ENCODE peak calls at places on chromosomes 16 and 17, in four cellular contexts. One of them, this sample, is unnamed.

GRCh38 chr16:29232811-29233704 is 173.5 kb downstream of the NPIPB11 start:
- DNase-seq in A549: no peak
- DNase-seq in MM.1S: no peak
- DNase-seq in IMR-90: no peak
- DNase-seq in this sample: no peak

GRCh38 chr16:11224096-11224893 is 31.7 kb downstream of the SOCS1 start:
- DNase-seq in MM.1S: no peak
- DNase-seq in A549: no peak
- DNase-seq in IMR-90: no peak
- DNase-seq in this sample: peak

GRCh38 chr16:8936421-8936820 is 27.3 kb downstream of the USP7 start:
- DNase-seq in IMR-90: peak
- DNase-seq in MM.1S: peak
- DNase-seq in A549: peak
- DNase-seq in this sample: peak

GRCh38 chr17:42182927-42183734 is 2.1 kb downstream of the HCRT start:
- DNase-seq in A549: peak
- DNase-seq in MM.1S: no peak
- DNase-seq in IMR-90: peak
- DNase-seq in this sample: no peak

GRCh38 chr16:27231692-27232060 is 28.4 kb downstream of the KDM8 start:
- DNase-seq in A549: no peak
- DNase-seq in MM.1S: no peak
- DNase-seq in IMR-90: no peak
- DNase-seq in this sample: no peak

GRCh38 chr17:49993423-49994037 is 1.5 kb downstream of the DLX3 start:
- DNase-seq in A549: no peak
- DNase-seq in MM.1S: no peak
- DNase-seq in IMR-90: no peak
- DNase-seq in this sample: peak

GRCh38 chr17:47694818-47695663 is 1.1 kb downstream of the TBKBP1 start:
- DNase-seq in A549: no peak
- DNase-seq in IMR-90: peak
- DNase-seq in MM.1S: no peak
- DNase-seq in this sample: no peak

GRCh38 chr16:9275816-9276354 is 184.4 kb downstream of the HAPSTR1 start:
- DNase-seq in A549: no peak
- DNase-seq in IMR-90: no peak
- DNase-seq in MM.1S: no peak
- DNase-seq in this sample: no peak

GRCh38 chr16:71255721-71256120 is 25.2 kb upstream of the HYDIN start:
- DNase-seq in A549: no peak
- DNase-seq in IMR-90: no peak
- DNase-seq in MM.1S: no peak
- DNase-seq in this sample: no peak

GRCh38 chr16:559411-560207 is 585 bp upstream of the PRR35 start:
- DNase-seq in IMR-90: no peak
- DNase-seq in MM.1S: no peak
- DNase-seq in A549: no peak
- DNase-seq in this sample: no peak
- H3K4me3 ChIP-seq in IMR-90: no peak
- H3K4me3 ChIP-seq in MM.1S: no peak
- H3K4me3 ChIP-seq in A549: peak
- H3K4me3 ChIP-seq in this sample: no peak

DNA sequence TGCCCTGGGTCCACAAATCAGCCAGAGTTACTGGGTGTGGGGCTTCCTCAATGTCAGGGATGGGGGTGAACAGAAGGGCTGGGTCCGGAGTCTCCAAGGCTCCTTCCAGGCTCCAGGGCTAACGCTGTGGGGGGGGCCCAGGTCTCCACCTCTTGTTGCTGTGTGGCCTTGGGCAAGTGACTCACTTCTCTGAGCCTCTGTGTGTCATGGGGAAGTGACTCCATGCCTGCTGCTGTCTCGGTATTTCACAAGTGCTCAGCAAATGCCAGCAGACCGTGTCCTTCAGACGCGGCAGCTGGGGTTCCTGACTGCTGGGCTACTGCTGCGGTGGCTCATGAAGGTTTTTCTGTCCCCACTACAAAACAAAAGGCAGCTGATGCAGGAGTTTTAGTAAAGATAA is 26.6 kb downstream of the JPH3 start:
- DNase-seq in A549: peak
- DNase-seq in MM.1S: no peak
- DNase-seq in IMR-90: peak
- DNase-seq in this sample: peak
- TF ChIP-seq CTCF in A549: no peak
- TF ChIP-seq CTCF in MM.1S: no peak
- TF ChIP-seq CTCF in IMR-90: no peak
- TF ChIP-seq CTCF in this sample: no peak

GRCh38 chr17:400257-400656 is 47.6 kb upstream of the RPH3AL start:
- DNase-seq in MM.1S: no peak
- DNase-seq in IMR-90: no peak
- DNase-seq in A549: no peak
- DNase-seq in this sample: no peak
- H3K4me3 ChIP-seq in MM.1S: no peak
- H3K4me3 ChIP-seq in IMR-90: no peak
- H3K4me3 ChIP-seq in A549: no peak
- H3K4me3 ChIP-seq in this sample: no peak

DNA sequence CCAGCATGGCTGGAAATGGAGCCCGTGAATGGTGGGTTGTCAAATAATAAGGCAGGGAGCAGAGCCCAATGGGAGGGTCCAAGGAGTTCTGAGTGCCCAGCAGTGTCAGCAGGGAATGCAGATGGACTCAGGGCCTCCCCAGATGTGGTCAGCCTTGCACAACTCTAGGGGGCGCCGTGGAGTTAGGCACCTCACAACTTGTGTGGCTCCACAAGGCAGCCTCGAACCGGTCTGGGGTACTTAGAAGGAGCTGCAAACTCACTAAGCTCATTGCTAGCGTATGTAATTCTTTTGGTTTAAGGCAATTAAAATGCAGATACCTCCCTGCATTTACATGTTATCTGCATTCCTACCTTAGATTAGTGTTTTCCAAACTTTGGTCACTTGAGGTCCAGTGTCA is 18.1 kb downstream of the IRF8 start:
- DNase-seq in IMR-90: no peak
- DNase-seq in A549: no peak
- DNase-seq in MM.1S: no peak
- DNase-seq in this sample: no peak
- TF ChIP-seq CTCF in IMR-90: no peak
- TF ChIP-seq CTCF in A549: no peak
- TF ChIP-seq CTCF in MM.1S: no peak
- TF ChIP-seq CTCF in this sample: peak

DNA sequence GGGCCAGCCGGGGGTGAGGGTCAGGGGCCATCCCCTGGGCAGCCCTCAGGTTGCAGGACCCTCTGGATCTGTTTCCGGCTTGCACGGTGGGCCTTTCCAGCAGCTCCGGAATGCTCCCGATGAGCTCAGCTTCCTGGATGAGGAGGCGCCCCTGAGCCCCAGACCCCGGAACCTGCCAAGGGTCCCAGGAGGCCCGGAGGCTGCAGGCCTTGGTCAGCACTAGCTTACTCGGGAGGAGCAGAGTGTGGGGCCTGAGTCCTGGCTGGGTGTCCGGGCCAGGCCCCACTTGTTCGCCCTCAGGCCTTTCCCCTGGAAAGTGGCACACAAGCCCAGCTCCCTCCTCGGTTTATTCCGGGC is 7.6 kb upstream of the C1QTNF8 start:
- DNase-seq in IMR-90: no peak
- DNase-seq in A549: no peak
- DNase-seq in MM.1S: no peak
- DNase-seq in this sample: no peak
- H3K4me3 ChIP-seq in IMR-90: no peak
- H3K4me3 ChIP-seq in A549: no peak
- H3K4me3 ChIP-seq in MM.1S: no peak
- H3K4me3 ChIP-seq in this sample: no peak

DNA sequence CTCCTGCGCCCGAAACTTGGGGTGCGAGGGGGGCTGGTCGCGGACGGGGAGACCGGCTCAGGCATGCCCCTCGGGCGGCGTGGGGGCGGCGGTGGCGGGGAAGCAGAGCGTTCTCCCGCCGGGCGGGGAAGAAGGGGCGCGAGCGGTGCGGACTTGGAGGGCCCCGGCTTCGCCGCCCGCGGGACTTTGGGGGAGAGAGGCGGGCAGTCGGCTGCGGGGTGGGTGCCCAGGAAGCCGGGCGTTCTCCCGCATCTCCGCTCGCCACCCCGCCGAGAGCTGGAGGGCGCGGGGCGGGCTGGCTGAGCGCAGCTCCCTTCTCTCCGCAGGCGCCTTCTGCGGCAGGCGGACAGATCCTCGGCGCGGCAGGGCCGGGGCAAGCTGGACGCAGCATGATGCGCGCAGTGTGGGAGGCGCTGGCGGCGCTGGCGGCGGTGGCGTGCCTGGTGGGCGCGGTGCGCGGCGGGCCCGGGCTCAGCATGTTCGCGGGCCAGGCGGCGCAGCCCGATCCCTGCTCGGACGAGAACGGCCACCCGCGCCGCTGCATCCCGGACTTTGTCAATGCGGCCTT is 759 bp downstream of the NTN1 start:
- DNase-seq in IMR-90: peak
- DNase-seq in MM.1S: no peak
- DNase-seq in A549: no peak
- DNase-seq in this sample: peak
- TF ChIP-seq CTCF in IMR-90: no peak
- TF ChIP-seq CTCF in MM.1S: no peak
- TF ChIP-seq CTCF in A549: no peak
- TF ChIP-seq CTCF in this sample: no peak

GRCh38 chr17:8829036-8829941 is 30.1 kb upstream of the MFSD6L start:
- DNase-seq in MM.1S: no peak
- DNase-seq in A549: no peak
- DNase-seq in IMR-90: no peak
- DNase-seq in this sample: no peak
- H3K4me3 ChIP-seq in MM.1S: no peak
- H3K4me3 ChIP-seq in A549: no peak
- H3K4me3 ChIP-seq in IMR-90: no peak
- H3K4me3 ChIP-seq in this sample: no peak

GRCh38 chr16:84175351-84176081 is 11.3 kb downstream of the TAF1C start:
- DNase-seq in IMR-90: peak
- DNase-seq in A549: no peak
- DNase-seq in MM.1S: peak
- DNase-seq in this sample: peak
- TF ChIP-seq CTCF in IMR-90: peak
- TF ChIP-seq CTCF in A549: peak
- TF ChIP-seq CTCF in MM.1S: peak
- TF ChIP-seq CTCF in this sample: peak

DNA sequence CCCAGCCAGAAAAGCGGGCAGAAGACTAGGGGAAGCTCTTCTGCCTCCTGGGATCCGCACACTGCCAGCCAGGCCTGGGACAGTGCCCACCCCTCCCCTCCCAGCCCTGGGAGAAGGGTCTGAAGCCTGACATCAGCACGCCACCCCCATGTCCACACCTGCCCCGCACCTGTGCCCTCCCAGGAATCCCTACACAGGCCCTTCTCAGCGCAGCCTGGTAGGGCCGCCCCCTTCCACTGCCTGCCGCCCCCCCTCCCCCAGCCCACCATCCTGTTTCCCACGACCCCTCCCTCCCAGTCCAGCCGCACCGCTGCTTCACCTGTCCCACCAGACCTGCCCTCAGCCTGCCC is 10.6 kb downstream of the ENPP7 start:
- DNase-seq in IMR-90: no peak
- DNase-seq in MM.1S: no peak
- DNase-seq in A549: no peak
- DNase-seq in this sample: no peak
- H3K4me3 ChIP-seq in IMR-90: no peak
- H3K4me3 ChIP-seq in MM.1S: no peak
- H3K4me3 ChIP-seq in A549: peak
- H3K4me3 ChIP-seq in this sample: no peak

This sample was measured in GM12865.